ENCODE peak calls at places on chromosomes 3 and 15, in four cellular contexts. J, O, L and P are unnamed samples.

GRCh38 chr3:115913069-115913686 is 289.9 kb downstream of the GAP43 start:
- DNase-seq in O (no peak), J (no peak), L (no peak), P (no peak)

GRCh38 chr15:67023517-67024321 is 41.7 kb upstream of the SMAD3 start:
- DNase-seq in J (no peak), L (no peak), O (no peak), P (no peak)

GRCh38 chr3:183341545-183342288 is 86.7 kb downstream of the MCF2L2 start:
- DNase-seq in J (no peak), L (no peak), O (no peak), P (no peak)

GRCh38 chr15:59380902-59381610 is 8.4 kb upstream of the MYO1E start:
- DNase-seq in O (no peak), J (no peak), L (no peak), P (peak; percentile 20)

GRCh38 chr15:51731549-51732267 is 5.7 kb downstream of the LYSMD2 start:
- DNase-seq in J (no peak), O (peak; percentile 71), L (peak; percentile 39), P (peak; percentile 28)

GRCh38 chr3:45464336-45464809 is 76.0 kb downstream of the LARS2 start:
- DNase-seq in L (no peak), J (peak; percentile 10), O (peak; percentile 62), P (peak; percentile 19)

GRCh38 chr3:191051037-191051436 is 148.0 kb upstream of the OSTN start:
- DNase-seq in O (peak; percentile 64), L (no peak), J (no peak), P (no peak)

GRCh38 chr15:73727330-73728018 is 25.7 kb downstream of the INSYN1 start:
- DNase-seq in O (no peak), J (no peak), L (no peak), P (no peak)

GRCh38 chr3:115858995-115859807 is 235.9 kb downstream of the GAP43 start:
- DNase-seq in J (no peak), L (no peak), O (no peak), P (no peak)

GRCh38 chr3:84904819-84905555 is 53.8 kb upstream of the CADM2 start:
- DNase-seq in J (peak; percentile 4), L (no peak), O (no peak), P (no peak)

GRCh38 chr3:73577704-73578103 is 47.0 kb downstream of the PDZRN3 start:
- DNase-seq in O (no peak), J (no peak), L (no peak), P (no peak)

GRCh38 chr15:26891448-26891881 is 24.6 kb downstream of the GABRA5 start:
- DNase-seq in L (peak; percentile 60), O (peak; percentile 32), J (peak; percentile 89), P (no peak)

GRCh38 chr3:126056681-126057546 is 27.0 kb downstream of the SLC41A3 start:
- DNase-seq in O (no peak), L (no peak), J (no peak), P (no peak)

GRCh38 chr3:65889707-65890099 is 149.0 kb downstream of the MAGI1 start:
- DNase-seq in J (no peak), L (no peak), O (no peak), P (no peak)

GRCh38 chr3:50517721-50518206 is 14.3 kb upstream of the CACNA2D2 start:
- DNase-seq in J (no peak), L (no peak), O (no peak), P (no peak)

GRCh38 chr3:44468572-44469520 is 8.6 kb downstream of the ZNF445 start:
- DNase-seq in O (no peak), L (no peak), J (no peak), P (no peak)

GRCh38 chr15:100008258-100008657 is 275.0 kb upstream of the LYSMD4 start:
- DNase-seq in O (no peak), J (no peak), L (no peak), P (no peak)

GRCh38 chr15:74179983-74180688 is 6.6 kb downstream of the ISLR start:
- DNase-seq in O (no peak), J (no peak), L (no peak), P (no peak)

GRCh38 chr15:85542895-85543331 is 162.5 kb downstream of the AKAP13 start:
- DNase-seq in O (no peak), L (no peak), J (no peak), P (no peak)

GRCh38 chr3:12148183-12148940 is 10.3 kb downstream of the TIMP4 start:
- DNase-seq in J (no peak), L (no peak), O (no peak), P (peak; percentile 21)

GRCh38 chr15:88769161-88769971 is 33.9 kb upstream of the ACAN start:
- DNase-seq in J (peak; percentile 17), L (no peak), O (no peak), P (no peak)

GRCh38 chr3:71026634-71027578 is 556.6 kb downstream of the FOXP1 start:
- DNase-seq in O (no peak), J (no peak), L (no peak), P (no peak)

GRCh38 chr15:98160236-98160635 is 199.7 kb downstream of the ARRDC4 start:
- DNase-seq in O (peak; percentile 74), J (no peak), L (no peak), P (no peak)

GRCh38 chr15:35442734-35443133 is 103.2 kb downstream of the DPH6 start:
- DNase-seq in O (no peak), L (no peak), J (no peak), P (no peak)

GRCh38 chr3:186517218-186517617 is 27.0 kb downstream of the CRYGS start:
- DNase-seq in J (no peak), L (no peak), O (no peak), P (no peak)

GRCh38 chr3:21839592-21839991 is 88.6 kb upstream of the ZNF385D start:
- DNase-seq in L (no peak), O (peak; percentile 0), J (no peak), P (no peak)

GRCh38 chr15:88648357-88649214 is 9.8 kb downstream of the ISG20 start:
- DNase-seq in J (no peak), L (peak; percentile 79), O (no peak), P (peak; percentile 73)

GRCh38 chr15:101147181-101147580 is 104.7 kb downstream of the CHSY1 start:
- DNase-seq in L (no peak), J (no peak), O (no peak), P (no peak)

DNA sequence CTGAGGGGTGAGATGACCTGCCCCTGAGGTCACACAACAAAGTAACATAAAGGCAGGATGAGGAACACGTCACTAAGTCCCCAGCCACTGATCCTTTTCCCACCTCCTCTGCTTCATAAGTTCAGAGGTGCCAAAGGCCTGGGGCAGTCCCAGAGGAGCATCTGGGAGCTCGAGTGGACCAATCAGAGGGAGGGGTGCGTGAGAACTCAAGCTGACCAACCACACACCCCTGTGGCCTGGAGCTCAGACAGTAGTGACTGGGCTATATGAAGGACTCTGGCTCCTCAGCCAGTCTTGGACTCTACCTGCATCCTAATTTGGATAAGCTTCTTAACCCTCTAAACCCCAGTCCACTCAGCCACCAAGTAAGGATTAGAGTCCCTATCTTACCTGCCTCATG is 28.0 kb upstream of the CAV3 start:
- DNase-seq in L (no peak), J (no peak), O (no peak), P (no peak)
- TF ChIP-seq CTCF in L (no peak), J (no peak), O (no peak), P (no peak)

DNA sequence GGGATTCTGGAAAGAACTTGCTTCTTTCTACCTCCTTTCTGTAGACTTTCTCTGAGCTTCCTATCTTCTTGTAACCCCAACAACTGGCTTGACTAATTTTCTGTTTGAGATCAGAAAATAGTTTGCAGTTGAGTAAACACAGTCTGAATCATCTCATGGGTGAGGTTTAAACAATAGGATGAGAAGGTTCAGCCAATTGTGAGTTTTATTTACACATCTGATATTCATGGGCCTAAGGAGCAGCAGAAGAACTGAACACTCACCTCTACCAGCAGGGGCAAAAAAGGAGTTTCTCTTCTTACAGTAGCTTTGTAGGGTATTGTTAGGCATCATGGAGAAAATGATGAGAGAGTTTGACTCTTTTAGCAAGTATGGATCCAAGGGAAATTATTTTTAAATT is 54.2 kb downstream of the DTWD1 start:
- DNase-seq in J (no peak), L (no peak), O (no peak), P (no peak)
- TF ChIP-seq CTCF in J (no peak), L (no peak), O (no peak), P (no peak)

GRCh38 chr3:5796541-5796940 is 609.0 kb downstream of the EDEM1 start:
- DNase-seq in J (no peak), O (no peak), L (no peak), P (no peak)

GRCh38 chr3:5800965-5801364 is 613.5 kb downstream of the EDEM1 start:
- DNase-seq in L (no peak), O (no peak), J (no peak), P (no peak)

GRCh38 chr3:5798809-5799208 is 611.3 kb downstream of the EDEM1 start:
- DNase-seq in J (no peak), L (no peak), O (no peak), P (no peak)

DNA sequence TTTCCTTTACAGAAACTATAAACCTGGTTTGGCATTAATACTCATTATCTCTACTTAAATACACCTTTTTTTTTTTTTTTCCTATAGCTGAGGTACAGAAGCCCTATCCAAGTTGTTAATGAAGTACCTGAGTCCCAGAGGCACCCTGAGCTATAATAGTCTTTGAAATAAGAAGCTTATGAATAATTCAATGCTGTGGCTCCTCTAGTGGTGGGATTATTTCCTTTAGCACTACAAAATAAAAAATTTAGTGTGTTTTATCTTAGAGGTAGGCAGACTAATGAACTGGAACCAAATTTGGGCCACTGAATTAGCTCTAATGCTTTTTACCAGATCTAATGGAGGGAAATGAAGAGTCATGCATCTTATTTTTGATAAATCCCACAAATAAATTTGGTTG is 611.9 kb downstream of the EDEM1 start:
- DNase-seq in L (no peak), J (no peak), O (no peak), P (no peak)
- TF ChIP-seq CTCF in L (no peak), J (no peak), O (peak; percentile 28), P (no peak)

DNA sequence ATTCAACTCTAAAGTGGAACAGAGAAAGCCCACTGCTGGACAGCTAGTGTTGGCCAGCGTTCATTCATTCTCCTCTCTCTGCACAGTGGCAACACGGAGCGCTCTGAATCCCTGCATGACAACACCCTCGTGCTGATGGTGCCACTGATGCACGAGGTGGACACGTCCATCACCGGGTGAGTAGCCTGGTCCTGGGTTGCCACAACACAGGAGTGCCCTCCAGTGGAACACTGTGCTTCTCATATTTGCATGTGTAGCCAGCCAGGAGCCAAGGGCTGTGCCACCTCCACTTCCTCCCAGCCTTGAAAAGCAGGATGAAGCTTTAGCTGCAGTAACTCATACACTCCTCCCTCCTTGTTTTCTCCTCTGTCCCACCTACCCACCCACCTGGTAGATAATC is 120.0 kb upstream of the CTDSPL start:
- DNase-seq in J (peak; percentile 13), O (peak; percentile 7), L (peak; percentile 66), P (peak; percentile 47)
- TF ChIP-seq CTCF in J (no peak), O (peak; percentile 34), L (peak; percentile 24), P (peak; percentile 49)

GRCh38 chr15:80940331-80940730 is 49.3 kb downstream of the MESD start:
- DNase-seq in L (no peak), O (no peak), J (no peak), P (no peak)

GRCh38 chr15:80934761-80935221 is 54.8 kb downstream of the MESD start:
- DNase-seq in L (no peak), O (no peak), J (peak; percentile 15), P (no peak)

GRCh38 chr15:80932989-80933388 is 56.6 kb downstream of the MESD start:
- DNase-seq in J (no peak), L (no peak), O (no peak), P (peak; percentile 11)

GRCh38 chr15:80937718-80938117 is 51.9 kb downstream of the MESD start:
- DNase-seq in O (no peak), L (no peak), J (no peak), P (no peak)

GRCh38 chr15:80936288-80937078 is 53.1 kb downstream of the MESD start:
- DNase-seq in O (no peak), J (no peak), L (no peak), P (no peak)
- TF ChIP-seq CTCF in O (no peak), J (no peak), L (no peak), P (no peak)

GRCh38 chr3:79846148-79846933 is 78.5 kb upstream of the ROBO1 start:
- DNase-seq in J (peak; percentile 23), O (peak; percentile 4), L (no peak), P (no peak)
- TF ChIP-seq CTCF in J (peak; percentile 88), O (peak; percentile 79), L (no peak), P (peak; percentile 17)